ENCODE peak calls at places on chromosome 16, in ten cellular contexts. B is upper lobe of right lung; R is AG04450; O is OCI-LY7; T is fibroblast of pulmonary artery; K is AG09319; Z is fibroblast of mammary gland; U is WTC11; Y is HL-60; G is activated CD8-positive, alpha-beta T cell treated with anti-CD3 and anti-CD28 coated beads for 36 hours. W is an unnamed sample.

GRCh38 chr16:75929056-75929455 is 202.8 kb upstream of the CPHXL start:
- DNase-seq in R (no peak), Z (peak), T (no peak), B (no peak), G (no peak), K (no peak), Y (no peak), O (no peak), U (no peak), W (no peak)

GRCh38 chr16:64627781-64628180 is 494.1 kb downstream of the CDH11 start:
- DNase-seq in U (no peak), Z (no peak), O (no peak), B (peak), Y (no peak), K (no peak), T (no peak), R (no peak), G (no peak), W (no peak)

GRCh38 chr16:53745753-53746258 is 41.9 kb downstream of the FTO start:
- DNase-seq in Z (peak), G (no peak), O (no peak), R (no peak), B (no peak), Y (no peak), T (peak), K (no peak), U (no peak), W (peak)

GRCh38 chr16:67019171-67019570 is 9.8 kb upstream of the CBFB start:
- DNase-seq in G (no peak), R (no peak), Z (no peak), O (no peak), B (no peak), Y (no peak), K (no peak), U (no peak), T (no peak), W (no peak)

GRCh38 chr16:56789360-56789759 is 59.4 kb downstream of the NUP93 start:
- DNase-seq in B (no peak), Z (peak), T (peak), O (peak), Y (peak), R (no peak), K (no peak), G (peak), U (no peak), W (peak)

GRCh38 chr16:49592507-49593422 is 219.2 kb downstream of the C16orf78 start:
- DNase-seq in O (peak), Z (peak), U (peak), R (no peak), K (no peak), G (peak), B (no peak), Y (no peak), T (peak), W (no peak)

GRCh38 chr16:81451753-81452680 is 7.4 kb downstream of the CMIP start:
- DNase-seq in O (no peak), U (no peak), Z (no peak), B (no peak), T (peak), Y (no peak), R (no peak), G (peak), K (no peak), W (no peak)

GRCh38 chr16:50680907-50681885 is at the start of gene SNX20:
- DNase-seq in Z (no peak), O (peak), B (no peak), G (peak), T (no peak), K (no peak), Y (peak), R (no peak), U (no peak), W (no peak)

GRCh38 chr16:67542464-67542863 is 13.8 kb downstream of the RIPOR1 start:
- DNase-seq in K (no peak), G (peak), Z (peak), Y (no peak), T (peak), O (peak), R (no peak), U (peak), B (peak), W (no peak)

GRCh38 chr16:66263973-66264310 is 102.5 kb upstream of the CDH5 start:
- DNase-seq in O (no peak), U (no peak), R (no peak), G (no peak), K (no peak), Z (no peak), B (no peak), Y (no peak), T (no peak), W (no peak)

GRCh38 chr16:64455275-64455674 is 666.6 kb downstream of the CDH11 start:
- DNase-seq in B (no peak), U (no peak), Z (peak), K (no peak), R (no peak), G (no peak), O (peak), T (peak), Y (no peak), W (no peak)

GRCh38 chr16:88331989-88332920 is 50.5 kb upstream of the ZNF469 start:
- DNase-seq in O (no peak), U (no peak), K (peak), B (no peak), Y (no peak), G (no peak), R (peak), Z (peak), T (peak), W (peak)

GRCh38 chr16:48087639-48088038 is 68.2 kb downstream of the ABCC12 start:
- DNase-seq in Z (no peak), U (no peak), G (no peak), R (no peak), Y (no peak), T (no peak), K (no peak), O (no peak), B (no peak), W (no peak)

GRCh38 chr16:87185313-87185712 is 131.9 kb downstream of the C16orf95 start:
- DNase-seq in U (no peak), T (no peak), Y (no peak), O (no peak), B (no peak), G (no peak), K (no peak), R (no peak), Z (no peak), W (no peak)

GRCh38 chr16:28217326-28217725 is 5.6 kb upstream of the XPO6 start:
- DNase-seq in U (no peak), Z (no peak), T (no peak), K (no peak), G (no peak), B (no peak), O (no peak), R (no peak), Y (no peak), W (no peak)

GRCh38 chr16:21277927-21278706 is at the start of gene CRYM:
- DNase-seq in Z (peak), K (no peak), T (peak), R (no peak), G (peak), O (peak), Y (no peak), B (peak), U (peak), W (peak)

GRCh38 chr16:79008869-79009179 is 591.7 kb downstream of the MAF start:
- DNase-seq in G (no peak), B (no peak), R (no peak), Z (no peak), Y (no peak), K (no peak), O (no peak), U (no peak), T (no peak), W (no peak)

GRCh38 chr16:16882766-16883165 is 503.8 kb downstream of the NPIPA7 start:
- DNase-seq in Z (no peak), G (no peak), Y (no peak), R (no peak), O (no peak), K (no peak), T (no peak), U (no peak), B (no peak), W (no peak)

GRCh38 chr16:86395477-86395876 is 114.8 kb upstream of the FOXF1 start:
- DNase-seq in B (no peak), G (no peak), O (no peak), Y (no peak), K (no peak), U (no peak), Z (no peak), R (no peak), T (no peak), W (no peak)

GRCh38 chr16:80503144-80503543 is 37.6 kb upstream of the DYNLRB2 start:
- DNase-seq in Z (no peak), K (no peak), B (no peak), R (no peak), O (no peak), T (no peak), Y (no peak), U (no peak), G (no peak), W (no peak)

GRCh38 chr16:66905633-66906539 is 12.8 kb downstream of the CDH16 start:
- DNase-seq in U (peak), O (peak), R (no peak), Y (no peak), Z (no peak), K (no peak), B (no peak), G (peak), T (no peak), W (no peak)

GRCh38 chr16:61901689-61902088 is 134.5 kb downstream of the CDH8 start:
- DNase-seq in Y (no peak), Z (no peak), B (no peak), G (no peak), U (no peak), T (no peak), K (no peak), R (no peak), O (no peak), W (no peak)

GRCh38 chr16:85573696-85574641 is 39.2 kb upstream of the GSE1 start:
- DNase-seq in G (no peak), U (no peak), T (peak), Z (peak), Y (no peak), K (no peak), R (no peak), O (no peak), B (no peak), W (no peak)

GRCh38 chr16:15598648-15599190 is 44.2 kb downstream of the MARF1 start:
- DNase-seq in K (no peak), Z (no peak), B (no peak), R (no peak), U (no peak), G (peak), O (no peak), Y (no peak), T (no peak), W (no peak)

DNA sequence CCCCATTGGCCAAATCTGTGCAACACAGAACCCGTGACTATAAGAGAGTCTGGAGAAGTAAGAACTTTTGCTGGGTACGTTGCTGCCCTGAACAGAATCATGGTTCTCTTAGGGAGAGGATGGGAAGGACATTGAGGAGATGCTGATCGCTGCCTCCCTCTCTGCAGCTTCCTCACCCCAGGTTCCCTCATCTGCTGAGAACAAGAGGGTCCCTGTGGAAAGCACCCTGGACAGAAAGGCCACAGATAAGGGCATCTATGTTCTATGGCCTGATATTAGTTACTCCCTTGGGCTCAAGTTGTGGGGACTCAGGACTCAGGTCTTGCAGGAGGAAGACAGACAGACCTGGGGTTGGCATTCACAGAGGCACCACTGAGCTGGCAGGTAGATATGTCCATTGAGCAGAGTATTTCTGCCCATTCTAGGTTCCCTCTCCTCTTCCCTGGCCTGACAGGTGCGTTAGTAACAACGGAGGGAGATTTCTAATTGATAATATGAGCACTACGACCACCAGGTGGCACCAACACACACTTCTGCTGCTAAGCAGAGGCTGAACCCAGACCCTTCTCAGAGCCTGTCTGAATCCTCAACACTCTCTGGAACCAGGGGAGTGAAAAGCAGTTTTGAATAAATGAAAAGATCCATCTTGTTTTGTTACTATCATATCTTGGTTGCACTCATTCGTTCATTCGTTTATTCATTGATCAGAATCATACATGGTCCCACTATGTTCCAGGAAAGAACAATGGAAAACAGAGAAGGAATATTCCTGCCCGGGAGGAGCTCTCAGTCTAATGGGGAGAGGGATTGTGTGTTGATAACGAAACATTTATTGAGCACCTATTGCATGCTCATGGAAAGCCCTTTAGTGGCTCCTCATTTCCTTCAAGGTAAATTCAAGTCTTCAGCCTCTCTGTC is 56.4 kb downstream of the SLC6A2 start:
- DNase-seq in R (peak), O (peak), Z (peak), B (peak), Y (peak), U (peak), T (peak), G (peak), K (peak), W (peak)
- TF ChIP-seq CTCF in R (peak), O (peak), Z (peak), B (peak), Y (peak), U (peak), T (peak), G (peak), K (peak), W (peak)

GRCh38 chr16:77376358-77376757 is 58.5 kb downstream of the ADAMTS18 start:
- DNase-seq in Z (peak), O (peak), K (no peak), U (peak), B (no peak), T (no peak), Y (no peak), G (peak), R (no peak), W (no peak)
- TF ChIP-seq CTCF in Z (peak), O (peak), K (peak), U (peak), B (peak), T (peak), Y (no peak), G (no peak), R (no peak), W (peak)

DNA sequence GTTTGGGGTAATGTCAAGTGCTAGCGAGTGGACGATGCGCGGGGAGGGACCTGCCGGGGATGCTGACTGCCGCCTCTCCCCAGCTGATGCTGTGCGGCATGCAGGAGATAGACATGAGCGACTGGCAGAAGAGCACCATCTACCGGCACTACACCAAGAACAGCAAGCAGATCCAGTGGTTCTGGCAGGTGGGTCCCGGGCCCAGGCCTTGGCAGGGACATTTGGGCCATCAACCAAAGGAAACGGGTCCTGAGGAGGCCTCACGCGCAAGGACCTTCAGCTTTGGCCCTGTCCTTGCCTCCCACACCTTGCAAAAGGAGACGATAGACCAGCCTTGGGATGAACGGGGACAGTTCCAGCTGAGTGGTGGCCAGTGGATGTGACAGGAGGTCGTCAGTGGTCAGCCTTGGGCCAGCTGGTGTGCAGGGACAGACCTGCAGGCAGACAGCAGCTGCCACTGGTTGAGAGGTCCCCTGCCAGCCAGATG is 13.6 kb upstream of the CLEC18A start:
- DNase-seq in G (no peak), U (peak), T (peak), B (no peak), R (no peak), O (no peak), K (no peak), Z (no peak), Y (no peak), W (no peak)
- TF ChIP-seq CTCF in G (no peak), U (no peak), T (peak), B (no peak), R (no peak), O (no peak), K (no peak), Z (peak), Y (no peak), W (no peak)

GRCh38 chr16:19683453-19684236 is 34.4 kb downstream of the KNOP1 start:
- DNase-seq in G (no peak), T (no peak), B (peak), K (no peak), Y (no peak), O (no peak), Z (no peak), U (no peak), R (no peak), W (no peak)

GRCh38 chr16:19681637-19682036 is 36.4 kb downstream of the KNOP1 start:
- DNase-seq in T (no peak), K (no peak), R (no peak), G (no peak), B (no peak), Z (no peak), Y (no peak), O (no peak), U (no peak), W (no peak)

GRCh38 chr16:19678804-19679203 is 39.2 kb downstream of the KNOP1 start:
- DNase-seq in Y (no peak), K (peak), U (no peak), O (no peak), Z (no peak), B (no peak), T (no peak), G (no peak), R (no peak), W (no peak)

GRCh38 chr16:19677403-19677802 is 40.6 kb downstream of the KNOP1 start:
- DNase-seq in Y (no peak), U (no peak), O (no peak), K (no peak), Z (no peak), R (no peak), T (no peak), G (no peak), B (no peak), W (no peak)

GRCh38 chr16:19680972-19681371 is 37.1 kb downstream of the KNOP1 start:
- DNase-seq in K (no peak), G (no peak), R (no peak), Y (no peak), U (peak), Z (no peak), O (no peak), T (no peak), B (no peak), W (peak)
- TF ChIP-seq CTCF in K (peak), G (no peak), R (peak), Y (no peak), U (peak), Z (peak), O (peak), T (no peak), B (peak), W (peak)

GRCh38 chr16:70254095-70254964 is 2.6 kb upstream of the EXOSC6 start:
- DNase-seq in G (no peak), O (no peak), Y (no peak), B (no peak), K (no peak), Z (peak), U (no peak), T (no peak), R (no peak), W (no peak)
- TF ChIP-seq CTCF in G (peak), O (peak), Y (no peak), B (peak), K (no peak), Z (no peak), U (no peak), T (no peak), R (no peak), W (peak)

GRCh38 chr16:11696266-11697012 is 28.2 kb downstream of the SNN start:
- DNase-seq in O (no peak), U (no peak), Y (no peak), T (no peak), B (no peak), Z (no peak), K (no peak), R (no peak), G (no peak), W (no peak)

GRCh38 chr16:11700264-11701029 is 32.2 kb downstream of the SNN start:
- DNase-seq in U (no peak), T (peak), G (no peak), R (no peak), Y (peak), Z (no peak), O (no peak), B (no peak), K (no peak), W (no peak)

GRCh38 chr16:11697319-11697718 is 29.1 kb downstream of the SNN start:
- DNase-seq in Y (no peak), K (no peak), G (no peak), B (no peak), T (no peak), U (no peak), O (no peak), Z (no peak), R (no peak), W (no peak)

GRCh38 chr16:11699234-11699894 is 31.1 kb downstream of the SNN start:
- DNase-seq in O (no peak), Y (no peak), G (no peak), T (no peak), B (no peak), Z (no peak), K (no peak), U (no peak), R (no peak), W (no peak)

GRCh38 chr16:11698271-11698689 is 30.0 kb downstream of the SNN start:
- DNase-seq in B (no peak), O (peak), U (no peak), R (no peak), T (no peak), G (peak), Y (no peak), Z (no peak), K (no peak), W (no peak)
- TF ChIP-seq CTCF in B (no peak), O (peak), U (no peak), R (peak), T (no peak), G (peak), Y (no peak), Z (no peak), K (no peak), W (no peak)

GRCh38 chr16:12868788-12869187 is 32.6 kb upstream of the SHISA9 start:
- DNase-seq in G (no peak), U (no peak), T (no peak), Z (no peak), Y (no peak), O (no peak), R (no peak), K (no peak), B (no peak), W (no peak)
- TF ChIP-seq CTCF in G (no peak), U (no peak), T (no peak), Z (no peak), Y (no peak), O (no peak), R (no peak), K (no peak), B (no peak), W (no peak)

GRCh38 chr16:54927125-54928015 is 3.3 kb upstream of the IRX5 start:
- DNase-seq in O (peak), U (no peak), Z (no peak), T (no peak), B (no peak), R (no peak), Y (no peak), K (no peak), G (no peak), W (peak)

GRCh38 chr16:54929090-54930033 is 1.3 kb upstream of the IRX5 start:
- DNase-seq in Z (peak), G (peak), T (peak), R (peak), Y (peak), K (peak), B (peak), U (peak), O (peak), W (peak)

GRCh38 chr16:54930034-54930938 is at the start of gene IRX5:
- DNase-seq in T (peak), K (peak), O (peak), Y (peak), Z (peak), R (no peak), G (peak), U (peak), B (peak), W (peak)

GRCh38 chr16:54928016-54928356 is 2.7 kb upstream of the IRX5 start:
- DNase-seq in B (no peak), K (no peak), Y (peak), O (peak), G (peak), T (no peak), Z (peak), U (no peak), R (no peak), W (peak)

DNA sequence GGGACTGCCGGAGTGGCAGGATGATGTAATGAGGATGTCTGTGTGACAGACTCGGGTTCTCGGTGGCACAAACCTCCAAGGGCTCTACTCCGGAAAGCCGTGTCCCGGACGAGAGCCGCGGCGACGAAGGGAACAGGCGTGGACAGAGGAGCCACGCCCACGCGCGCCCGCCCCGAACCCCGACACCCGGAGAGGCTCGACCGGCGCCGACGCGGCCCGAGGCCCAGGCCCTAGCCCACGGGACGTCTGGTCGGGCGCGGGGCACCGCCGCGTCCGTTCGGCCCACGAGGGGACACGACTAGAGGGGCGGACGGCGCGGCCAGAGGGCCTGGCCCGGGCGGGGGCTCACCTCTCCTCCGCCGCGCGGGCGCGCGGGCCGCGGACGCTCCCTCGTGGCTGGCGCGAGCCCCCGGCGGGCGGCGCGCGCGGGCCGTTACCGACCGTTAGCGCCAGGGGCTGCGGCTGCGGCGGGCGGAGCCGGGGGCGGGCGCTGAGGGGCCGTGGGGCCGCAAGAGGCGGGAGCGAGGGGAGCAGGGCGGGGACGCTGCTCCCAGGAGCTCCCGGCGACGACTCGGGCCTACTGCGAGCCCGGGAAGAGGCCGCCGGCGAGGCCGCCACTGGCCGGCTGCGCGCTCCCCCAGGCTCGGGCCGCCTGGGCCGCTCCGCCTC is 2.1 kb upstream of the IRX5 start:
- DNase-seq in O (peak), B (peak), R (no peak), Z (peak), U (no peak), K (no peak), T (no peak), G (peak), Y (peak), W (peak)
- TF ChIP-seq CTCF in O (no peak), B (no peak), R (no peak), Z (no peak), U (no peak), K (no peak), T (no peak), G (no peak), Y (no peak), W (no peak)

W was measured in PC-9.